ENCODE peak calls at places on chromosomes 16 and 17, in four cellular contexts. G is breast epithelium, L is GM12878, F is HCT116. M is an unnamed sample.

GRCh38 chr16:21603920-21604319 is 4.5 kb downstream of the METTL9 start:
- DNase-seq in G (no peak), L (no peak), F (no peak), M (no peak)

GRCh38 chr17:63955791-63956190 is 16.9 kb downstream of the SCN4A start:
- DNase-seq in G (no peak), L (no peak), F (no peak), M (no peak)

GRCh38 chr16:47058295-47059086 is 85.0 kb upstream of the DNAJA2 start:
- DNase-seq in G (no peak), L (no peak), F (no peak), M (peak)

GRCh38 chr17:81650951-81651350 is 5.4 kb downstream of the PDE6G start:
- DNase-seq in G (no peak), L (no peak), F (no peak), M (no peak)

GRCh38 chr17:50396261-50397110 is 837 bp downstream of the LRRC59 start:
- DNase-seq in G (peak), L (no peak), F (no peak), M (peak)

GRCh38 chr16:81511371-81511770 is 66.8 kb downstream of the CMIP start:
- DNase-seq in G (no peak), L (no peak), F (peak), M (no peak)

GRCh38 chr17:77019955-77020379 is 120.8 kb upstream of the SEC14L1 start:
- DNase-seq in G (no peak), L (no peak), F (no peak), M (no peak)

GRCh38 chr17:51322390-51323029 is 62.2 kb downstream of the UTP18 start:
- DNase-seq in G (no peak), L (no peak), F (peak), M (no peak)

GRCh38 chr17:63222655-63223054 is 223.5 kb downstream of the CYB561 start:
- DNase-seq in G (no peak), L (no peak), F (peak), M (no peak)

GRCh38 chr16:12311887-12312286 is 335.4 kb downstream of the SNX29 start:
- DNase-seq in G (no peak), L (no peak), F (no peak), M (no peak)

GRCh38 chr16:75550211-75550662 is 5.8 kb downstream of the TMEM231 start:
- DNase-seq in G (peak), L (peak), F (no peak), M (no peak)

GRCh38 chr17:42667088-42667951 is 8.2 kb downstream of the TUBG2 start:
- DNase-seq in G (peak), L (no peak), F (peak), M (no peak)

GRCh38 chr17:73148540-73149334 is 16.1 kb upstream of the SSTR2 start:
- DNase-seq in G (no peak), L (no peak), F (no peak), M (no peak)

GRCh38 chr17:39487946-39488345 is 26.7 kb downstream of the CDK12 start:
- DNase-seq in G (no peak), L (no peak), F (no peak), M (no peak)

GRCh38 chr16:70764632-70765031 is 36.3 kb downstream of the VAC14 start:
- DNase-seq in G (no peak), L (no peak), F (no peak), M (no peak)

GRCh38 chr16:31354394-31355291 is at the start of gene ITGAX:
- DNase-seq in G (no peak), L (peak), F (no peak), M (no peak)

GRCh38 chr17:1978396-1978962 is 46.7 kb downstream of the RTN4RL1 start:
- DNase-seq in G (no peak), L (no peak), F (no peak), M (no peak)

DNA sequence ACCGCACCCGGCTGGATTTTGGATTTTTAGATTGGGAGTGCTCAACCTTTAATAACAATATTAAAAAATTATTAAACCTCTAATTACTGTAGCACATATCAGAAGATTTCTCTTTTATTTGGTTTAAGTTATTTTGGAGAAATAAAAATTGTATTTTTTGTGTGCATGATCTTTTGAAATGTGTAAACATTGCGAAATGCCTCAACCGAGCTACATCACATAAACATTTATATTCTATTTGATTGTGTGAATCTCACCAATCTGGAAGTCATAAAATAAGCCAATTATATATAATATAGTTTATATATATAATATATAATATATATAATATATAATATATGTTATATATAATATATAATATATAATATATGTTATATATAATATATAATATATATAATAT is 696.2 kb upstream of the RBFOX1 start:
- DNase-seq in G (no peak), L (no peak), F (no peak), M (no peak)
- TF ChIP-seq POLR2AphosphoS5 in G (no peak), L (no peak), F (no peak), M (no peak)

GRCh38 chr16:996672-997071 is 15.1 kb downstream of the SOX8 start:
- DNase-seq in G (no peak), L (no peak), F (no peak), M (no peak)
- H3K4me3 ChIP-seq in G (no peak), L (no peak), F (no peak), M (no peak)

GRCh38 chr16:50244504-50245416 is 21.6 kb upstream of the ADCY7 start:
- DNase-seq in G (peak), L (no peak), F (no peak), M (no peak)
- TF ChIP-seq CTCF in G (no peak), L (no peak), F (no peak), M (no peak)

GRCh38 chr16:72848759-72849664 is 198.9 kb downstream of the ZFHX3 start:
- DNase-seq in G (peak), L (no peak), F (peak), M (peak)
- TF ChIP-seq POLR2AphosphoS5 in G (peak), L (no peak), F (peak), M (peak)

GRCh38 chr17:48814504-48814903 is 2.5 kb downstream of the TTLL6 start:
- DNase-seq in G (no peak), L (no peak), F (peak), M (no peak)

GRCh38 chr17:48816774-48817590 is at the start of gene TTLL6:
- DNase-seq in G (peak), L (no peak), F (peak), M (peak)

GRCh38 chr17:48818361-48818841 is 1.4 kb upstream of the TTLL6 start:
- DNase-seq in G (no peak), L (no peak), F (no peak), M (no peak)

GRCh38 chr17:48819466-48819865 is 2.4 kb upstream of the TTLL6 start:
- DNase-seq in G (no peak), L (no peak), F (no peak), M (no peak)

GRCh38 chr17:48816438-48816773 is 623 bp downstream of the TTLL6 start:
- DNase-seq in G (no peak), L (no peak), F (no peak), M (no peak)
- H3K4me3 ChIP-seq in G (peak), L (peak), F (peak), M (peak)

GRCh38 chr17:78448356-78448993 is 70.0 kb downstream of the PGS1 start:
- DNase-seq in G (no peak), L (no peak), F (no peak), M (no peak)
- TF ChIP-seq CTCF in G (no peak), L (peak), F (peak), M (no peak)